ENCODE peak calls at places on chromosomes 16 and 17, in five cellular contexts. A is kidney, Z is SK-N-SH, D is right atrium auricular region, H is lower lobe of right lung. B is an unnamed sample. For H3K4me1, the result is how much of the 10 kb centered on the place peaks cover.

GRCh38 chr17:77425791-77426641 is 285.2 kb downstream of the SEC14L1 start:
- DNase-seq in A (no peak), Z (peak), D (no peak), H (no peak), B (peak)

GRCh38 chr17:77999413-78000173 is 41.1 kb downstream of the TNRC6C start:
- DNase-seq in A (no peak), Z (no peak), D (no peak), H (no peak), B (no peak)

GRCh38 chr17:35740997-35741931 is 9.8 kb downstream of the RASL10B start:
- DNase-seq in A (peak), Z (peak), D (no peak), H (no peak), B (peak)

GRCh38 chr16:3878610-3879009 is 1.9 kb downstream of the CREBBP start:
- DNase-seq in A (no peak), Z (no peak), D (no peak), H (no peak), B (no peak)

GRCh38 chr16:84357191-84357651 is 11.1 kb upstream of the ATP2C2 start:
- DNase-seq in A (peak), Z (no peak), D (no peak), H (no peak), B (no peak)

GRCh38 chr16:55759983-55760664 is 72.8 kb downstream of the CES1 start:
- DNase-seq in A (no peak), Z (no peak), D (no peak), H (peak), B (peak)

GRCh38 chr16:56312028-56312300 is 113.4 kb downstream of the AMFR start:
- DNase-seq in A (peak), Z (no peak), D (no peak), H (no peak), B (no peak)

GRCh38 chr17:76224321-76224852 is 15.9 kb downstream of the RNF157 start:
- DNase-seq in A (no peak), Z (no peak), D (no peak), H (no peak), B (no peak)

GRCh38 chr17:46836500-46836899 is 14.9 kb upstream of the WNT9B start:
- DNase-seq in A (no peak), Z (no peak), D (no peak), H (peak), B (no peak)

GRCh38 chr16:64738321-64738960 is 383.4 kb downstream of the CDH11 start:
- DNase-seq in A (no peak), Z (no peak), D (no peak), H (no peak), B (no peak)

GRCh38 chr16:88331989-88332920 is 50.5 kb upstream of the ZNF469 start:
- DNase-seq in A (peak), Z (no peak), D (peak), H (no peak), B (no peak)

GRCh38 chr17:64131606-64132270 is 1.8 kb upstream of the ERN1 start:
- DNase-seq in A (no peak), Z (no peak), D (no peak), H (no peak), B (no peak)

GRCh38 chr17:68576811-68577551 is 24.2 kb downstream of the FAM20A start:
- DNase-seq in A (peak), Z (no peak), D (no peak), H (no peak), B (no peak)

GRCh38 chr17:33515974-33516373 is 222.9 kb upstream of the ASIC2 start:
- DNase-seq in A (no peak), Z (no peak), D (no peak), H (no peak), B (no peak)

GRCh38 chr17:50173335-50173941 is 7.6 kb downstream of the SGCA start:
- DNase-seq in A (peak), Z (peak), D (no peak), H (no peak), B (peak)

GRCh38 chr17:46264456-46265198 is 30.3 kb upstream of the LRRC37A start:
- DNase-seq in A (no peak), Z (peak), D (no peak), H (no peak), B (peak)

GRCh38 chr17:2433696-2434095 is 32.8 kb upstream of the MNT start:
- DNase-seq in A (no peak), Z (no peak), D (no peak), H (no peak), B (no peak)

GRCh38 chr17:44203731-44204452 is 4.2 kb upstream of the ATXN7L3 start:
- DNase-seq in A (no peak), Z (peak), D (no peak), H (peak), B (peak)

GRCh38 chr17:61406871-61407210 is 7.2 kb downstream of the TBX2 start:
- DNase-seq in A (peak), Z (peak), D (no peak), H (no peak), B (peak)

GRCh38 chr17:61407211-61407911 is 7.7 kb downstream of the TBX2 start:
- DNase-seq in A (peak), Z (no peak), D (no peak), H (no peak), B (peak)

GRCh38 chr17:61410100-61410551 is 10.5 kb downstream of the TBX2 start:
- DNase-seq in A (peak), Z (peak), D (no peak), H (peak), B (peak)

GRCh38 chr17:61409301-61410099 is 9.9 kb downstream of the TBX2 start:
- DNase-seq in A (peak), Z (peak), D (no peak), H (peak), B (peak)

GRCh38 chr17:61408151-61409041 is 8.8 kb downstream of the TBX2 start:
- DNase-seq in A (peak), Z (peak), D (no peak), H (peak), B (peak)
- H3K4me1 ChIP-seq in A (under half), Z (under half), D (under half), H (half or more), B (under half)

GRCh38 chr17:7352910-7353635 is 1.1 kb downstream of the KCTD11 start:
- DNase-seq in A (peak), Z (no peak), D (no peak), H (no peak), B (no peak)

GRCh38 chr17:7356072-7356549 is 1.2 kb downstream of the TMEM95 start:
- DNase-seq in A (peak), Z (peak), D (peak), H (peak), B (peak)

GRCh38 chr17:7352559-7352889 is 562 bp downstream of the KCTD11 start:
- DNase-seq in A (no peak), Z (no peak), D (no peak), H (no peak), B (no peak)

GRCh38 chr17:7355053-7355452 is at the start of gene TMEM95:
- DNase-seq in A (peak), Z (no peak), D (no peak), H (no peak), B (no peak)

DNA sequence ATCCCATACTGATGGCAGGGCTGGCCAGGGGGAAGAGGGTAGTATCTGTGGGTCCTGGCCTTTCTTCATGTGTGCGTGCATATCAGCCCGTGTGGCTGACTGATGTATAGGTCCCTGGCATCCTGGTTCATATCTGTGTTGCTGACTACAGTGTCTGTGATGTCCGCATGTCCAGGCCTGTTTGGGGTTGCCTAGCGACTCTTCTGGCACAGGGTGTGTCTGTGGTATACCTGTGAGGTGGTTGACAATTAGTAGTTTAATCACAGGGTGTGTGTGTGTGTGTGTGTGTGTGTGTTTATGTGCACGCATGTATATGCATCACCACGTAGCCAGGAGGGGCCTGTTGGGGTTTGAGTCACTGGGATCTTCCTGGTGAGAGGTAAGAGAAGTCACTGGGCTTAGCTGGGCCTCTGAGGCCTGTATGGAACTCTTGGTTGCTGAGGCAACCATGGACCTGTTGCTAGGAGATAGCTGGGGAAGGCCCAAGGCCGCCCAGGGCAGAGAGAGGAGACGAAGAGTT is 634 bp upstream of the TMEM95 start:
- DNase-seq in A (peak), Z (no peak), D (no peak), H (no peak), B (no peak)
- H3K4me1 ChIP-seq in A (under half), Z (under half), D (under half), H (half or more), B (under half)

GRCh38 chr17:82531431-82531881 is 11.9 kb downstream of the FOXK2 start:
- DNase-seq in A (no peak), Z (no peak), D (no peak), H (peak), B (no peak)

GRCh38 chr17:82529914-82530300 is 10.4 kb downstream of the FOXK2 start:
- DNase-seq in A (no peak), Z (no peak), D (no peak), H (peak), B (no peak)

GRCh38 chr17:82536220-82537201 is 17.0 kb downstream of the FOXK2 start:
- DNase-seq in A (no peak), Z (peak), D (no peak), H (peak), B (no peak)

GRCh38 chr17:82528484-82529265 is 9.1 kb downstream of the FOXK2 start:
- DNase-seq in A (no peak), Z (peak), D (peak), H (peak), B (peak)

GRCh38 chr17:82534401-82534812 is 14.9 kb downstream of the FOXK2 start:
- DNase-seq in A (no peak), Z (no peak), D (no peak), H (no peak), B (no peak)
- H3K4me1 ChIP-seq in A (under half), Z (under half), D (under half), H (half or more), B (under half)

GRCh38 chr16:14100825-14101224 is 29.7 kb downstream of the MRTFB start:
- DNase-seq in A (no peak), Z (no peak), D (no peak), H (no peak), B (no peak)
- H3K4me1 ChIP-seq in A (under half), Z (under half), D (under half), H (half or more), B (under half)

GRCh38 chr16:85570735-85571562 is 42.2 kb upstream of the GSE1 start:
- DNase-seq in A (no peak), Z (no peak), D (no peak), H (peak), B (no peak)
- H3K4me1 ChIP-seq in A (half or more), Z (under half), D (under half), H (half or more), B (under half)